ENCODE peak calls at places on chromosomes 4 and X, in four cellular contexts. One of them, this sample, is unnamed.

GRCh38 chrX:65035451-65035779 is 59.2 kb upstream of the ZC4H2 start:
- DNase-seq in GM12878: no peak
- DNase-seq in HepG2: no peak
- DNase-seq in WTC11: peak
- DNase-seq in this sample: peak

GRCh38 chr4:69497081-69497480 is 1.4 kb upstream of the UGT2B4 start:
- DNase-seq in GM12878: no peak
- DNase-seq in WTC11: no peak
- DNase-seq in HepG2: no peak
- DNase-seq in this sample: no peak

GRCh38 chr4:98778206-98778605 is 119.8 kb upstream of the TSPAN5 start:
- DNase-seq in WTC11: no peak
- DNase-seq in GM12878: no peak
- DNase-seq in HepG2: peak
- DNase-seq in this sample: no peak

GRCh38 chrX:2261838-2262678 is 238.7 kb downstream of the DHRSX start:
- DNase-seq in HepG2: no peak
- DNase-seq in WTC11: no peak
- DNase-seq in GM12878: no peak
- DNase-seq in this sample: no peak

GRCh38 chr4:47744253-47744652 is 93.6 kb downstream of the CORIN start:
- DNase-seq in WTC11: no peak
- DNase-seq in HepG2: no peak
- DNase-seq in GM12878: no peak
- DNase-seq in this sample: no peak

GRCh38 chr4:73090738-73091137 is 21.2 kb upstream of the COX18 start:
- DNase-seq in WTC11: no peak
- DNase-seq in HepG2: no peak
- DNase-seq in GM12878: no peak
- DNase-seq in this sample: no peak

GRCh38 chr4:52996261-52997131 is 134.4 kb downstream of the RASL11B start:
- DNase-seq in HepG2: no peak
- DNase-seq in WTC11: no peak
- DNase-seq in GM12878: no peak
- DNase-seq in this sample: no peak

GRCh38 chrX:42664706-42665105 is 113.3 kb downstream of the PPP1R2C start:
- DNase-seq in GM12878: no peak
- DNase-seq in WTC11: no peak
- DNase-seq in HepG2: no peak
- DNase-seq in this sample: no peak

GRCh38 chrX:97539970-97540519 is 656.3 kb downstream of the RPA4 start:
- DNase-seq in HepG2: peak
- DNase-seq in WTC11: no peak
- DNase-seq in GM12878: no peak
- DNase-seq in this sample: no peak

GRCh38 chr4:3369781-3370660 is 71.7 kb upstream of the HGFAC start:
- DNase-seq in WTC11: no peak
- DNase-seq in GM12878: no peak
- DNase-seq in HepG2: no peak
- DNase-seq in this sample: no peak

GRCh38 chr4:162163892-162164759 is at the start of gene FSTL5:
- DNase-seq in GM12878: no peak
- DNase-seq in HepG2: peak
- DNase-seq in WTC11: peak
- DNase-seq in this sample: no peak

GRCh38 chrX:115642895-115643530 is 82.0 kb downstream of the PLS3 start:
- DNase-seq in HepG2: peak
- DNase-seq in GM12878: peak
- DNase-seq in WTC11: peak
- DNase-seq in this sample: peak

GRCh38 chrX:154028502-154029184 is 8.9 kb upstream of the IRAK1 start:
- DNase-seq in GM12878: no peak
- DNase-seq in WTC11: no peak
- DNase-seq in HepG2: no peak
- DNase-seq in this sample: no peak

GRCh38 chr4:26985836-26986235 is 125.2 kb downstream of the STIM2 start:
- DNase-seq in HepG2: no peak
- DNase-seq in GM12878: peak
- DNase-seq in WTC11: no peak
- DNase-seq in this sample: peak

GRCh38 chr4:2047781-2048581 is 11.1 kb upstream of the NAT8L start:
- DNase-seq in GM12878: no peak
- DNase-seq in WTC11: no peak
- DNase-seq in HepG2: no peak
- DNase-seq in this sample: no peak

GRCh38 chr4:141233673-141234072 is 13.0 kb downstream of the ZNF330 start:
- DNase-seq in HepG2: no peak
- DNase-seq in GM12878: no peak
- DNase-seq in WTC11: no peak
- DNase-seq in this sample: no peak
- TF ChIP-seq CREM in HepG2: no peak
- TF ChIP-seq CREM in GM12878: no peak
- TF ChIP-seq CREM in WTC11: no peak
- TF ChIP-seq CREM in this sample: no peak

GRCh38 chr4:77740480-77740879 is 78.7 kb downstream of the CNOT6L start:
- DNase-seq in HepG2: no peak
- DNase-seq in WTC11: no peak
- DNase-seq in GM12878: no peak
- DNase-seq in this sample: no peak

GRCh38 chr4:77745792-77746191 is 73.4 kb downstream of the CNOT6L start:
- DNase-seq in GM12878: no peak
- DNase-seq in HepG2: no peak
- DNase-seq in WTC11: no peak
- DNase-seq in this sample: no peak

GRCh38 chr4:77742054-77742453 is 77.1 kb downstream of the CNOT6L start:
- DNase-seq in WTC11: no peak
- DNase-seq in GM12878: no peak
- DNase-seq in HepG2: no peak
- DNase-seq in this sample: no peak
- TF ChIP-seq CREM in WTC11: no peak
- TF ChIP-seq CREM in GM12878: no peak
- TF ChIP-seq CREM in HepG2: no peak
- TF ChIP-seq CREM in this sample: no peak

GRCh38 chr4:158826882-158827281 is 58.1 kb downstream of the FNIP2 start:
- DNase-seq in HepG2: peak
- DNase-seq in GM12878: no peak
- DNase-seq in WTC11: no peak
- DNase-seq in this sample: no peak
- TF ChIP-seq CREM in HepG2: no peak
- TF ChIP-seq CREM in GM12878: no peak
- TF ChIP-seq CREM in WTC11: no peak
- TF ChIP-seq CREM in this sample: no peak

GRCh38 chr4:24674279-24674678 is 89.9 kb upstream of the DHX15 start:
- DNase-seq in GM12878: no peak
- DNase-seq in HepG2: no peak
- DNase-seq in WTC11: no peak
- DNase-seq in this sample: no peak
- TF ChIP-seq CREM in GM12878: no peak
- TF ChIP-seq CREM in HepG2: no peak
- TF ChIP-seq CREM in WTC11: no peak
- TF ChIP-seq CREM in this sample: no peak